ENCODE peak calls at places on chromosomes 13 and 19, in seven cellular contexts. Z, T, Y, C, Q, M and X are unnamed samples.
A peak's percentile ranks its signal among the peaks of the same experiment; 100 is the strongest.

GRCh38 chr13:40798380-40798779 is 9.0 kb downstream of the SLC25A15 start:
- DNase-seq in Z (no peak), Q (no peak), M (no peak), T (no peak), Y (no peak), C (no peak), X (no peak)

GRCh38 chr13:39876258-39876657 is 220.8 kb downstream of the COG6 start:
- DNase-seq in Y (no peak), Q (no peak), M (peak; percentile 85), T (no peak), Z (no peak), C (no peak), X (no peak)

GRCh38 chr19:13573268-13573667 is 67.0 kb upstream of the CACNA1A start:
- DNase-seq in M (no peak), T (no peak), Q (no peak), Y (no peak), Z (no peak), C (no peak), X (no peak)

GRCh38 chr13:44307255-44307654 is 66.4 kb upstream of the SERP2 start:
- DNase-seq in C (no peak), Q (no peak), Z (no peak), T (no peak), Y (no peak), M (no peak), X (no peak)

GRCh38 chr13:49219647-49220034 is 497 bp upstream of the MLNR start:
- DNase-seq in M (no peak), Z (no peak), Y (no peak), T (no peak), C (no peak), Q (no peak), X (no peak)

GRCh38 chr19:46388311-46389095 is 24.9 kb downstream of the CCDC8 start:
- DNase-seq in C (no peak), Y (no peak), Q (no peak), M (no peak), Z (no peak), T (no peak), X (no peak)

GRCh38 chr19:940591-941291 is 14.9 kb downstream of the ARID3A start:
- DNase-seq in M (no peak), T (peak; percentile 49), Z (no peak), C (peak; percentile 82), Y (peak; percentile 66), Q (peak; percentile 59), X (no peak)

GRCh38 chr19:57363734-57364181 is 407 bp downstream of the TRAPPC2B start:
- DNase-seq in Z (no peak), Q (no peak), Y (no peak), M (peak; percentile 20), C (no peak), T (no peak), X (no peak)

GRCh38 chr13:66200555-66200954 is 1029.6 kb downstream of the PCDH9 start:
- DNase-seq in Z (no peak), M (peak; percentile 18), T (no peak), Q (no peak), C (no peak), Y (no peak), X (no peak)

GRCh38 chr19:3360494-3361383 is 5.6 kb upstream of the NFIC start:
- DNase-seq in Y (peak; percentile 62), Z (no peak), T (no peak), Q (peak; percentile 46), M (peak; percentile 39), C (peak; percentile 94), X (no peak)

GRCh38 chr19:48645652-48646191 is at the start of gene CA11:
- DNase-seq in C (no peak), Q (no peak), T (no peak), Z (no peak), Y (no peak), M (peak; percentile 41), X (peak; percentile 70)

GRCh38 chr13:114013952-114014629 is 40.2 kb upstream of the C13orf46 start:
- DNase-seq in T (no peak), M (no peak), C (no peak), Y (no peak), Z (no peak), Q (no peak), X (no peak)

GRCh38 chr13:105599477-105600037 is 935.9 kb downstream of the EFNB2 start:
- DNase-seq in Q (no peak), T (no peak), Y (no peak), M (no peak), C (no peak), Z (no peak), X (no peak)

GRCh38 chr19:16330368-16330801 is 5.8 kb downstream of the KLF2 start:
- DNase-seq in Z (no peak), Q (no peak), T (no peak), C (peak; percentile 90), Y (peak; percentile 93), M (peak; percentile 69), X (no peak)

GRCh38 chr13:36412736-36413135 is 19.6 kb upstream of the CCNA1 start:
- DNase-seq in Z (no peak), T (no peak), C (no peak), M (peak; percentile 44), Q (no peak), Y (no peak), X (no peak)

GRCh38 chr13:92390217-92390616 is 836.4 kb upstream of the GPC6 start:
- DNase-seq in M (no peak), C (no peak), T (no peak), Y (no peak), Q (no peak), Z (peak; percentile 89), X (peak; percentile 96)

GRCh38 chr19:13986348-13986904 is 19.7 kb downstream of the RFX1 start:
- DNase-seq in T (peak; percentile 81), Z (no peak), C (peak; percentile 99), Q (peak; percentile 95), Y (peak; percentile 98), M (peak; percentile 77), X (no peak)

GRCh38 chr13:66723606-66724005 is 506.5 kb downstream of the PCDH9 start:
- DNase-seq in Y (no peak), Q (no peak), Z (no peak), M (no peak), C (no peak), T (no peak), X (no peak)

GRCh38 chr13:31441804-31442487 is 242.2 kb downstream of the B3GLCT start:
- DNase-seq in Z (no peak), Y (no peak), Q (no peak), C (no peak), T (no peak), M (peak; percentile 27), X (no peak)

GRCh38 chr19:42255766-42256750 is 1.1 kb upstream of the ERF start:
- DNase-seq in M (peak; percentile 78), C (no peak), Z (peak; percentile 27), Q (no peak), T (peak; percentile 33), Y (no peak), X (peak; percentile 72)

GRCh38 chr13:101452519-101453485 is at the start of gene ITGBL1:
- DNase-seq in Z (no peak), Q (no peak), M (peak; percentile 8), T (no peak), Y (no peak), C (no peak), X (no peak)

GRCh38 chr19:18613589-18614234 is 1.0 kb downstream of the TMEM59L start:
- DNase-seq in Z (no peak), Y (no peak), T (no peak), M (no peak), C (no peak), Q (no peak), X (no peak)

GRCh38 chr19:1907563-1908363 is 2.6 kb downstream of the ADAT3 start:
- DNase-seq in Q (no peak), M (no peak), C (no peak), Z (no peak), Y (no peak), T (no peak), X (no peak)